ENCODE peak calls at places on chromosomes 3 and 15, in five cellular contexts. R is BE2C, L is cardiac muscle cell, F is GM23338, X is pancreas. C is an unnamed sample. For H3K4me1, the result is how much of the 10 kb centered on the place peaks cover.

GRCh38 chr3:13507247-13507790 is 27.2 kb downstream of the HDAC11 start:
- DNase-seq in R (no peak), L (no peak), F (no peak), X (no peak), C (peak)

GRCh38 chr3:17384567-17385296 is 357.7 kb downstream of the TBC1D5 start:
- DNase-seq in R (no peak), L (peak), F (no peak), X (no peak), C (no peak)

GRCh38 chr3:55678521-55679216 is 191.6 kb upstream of the WNT5A start:
- DNase-seq in R (no peak), L (no peak), F (no peak), X (no peak), C (no peak)

GRCh38 chr3:57150097-57150496 is 15.1 kb downstream of the IL17RD start:
- DNase-seq in R (no peak), L (no peak), F (no peak), X (no peak), C (no peak)

GRCh38 chr15:62821384-62822131 is 221.0 kb upstream of the TPM1 start:
- DNase-seq in R (no peak), L (no peak), F (no peak), X (peak), C (no peak)

GRCh38 chr15:39363761-39364586 is 216.9 kb upstream of the THBS1 start:
- DNase-seq in R (no peak), L (peak), F (no peak), X (no peak), C (no peak)

GRCh38 chr3:143014921-143015320 is 13.6 kb downstream of the U2SURP start:
- DNase-seq in R (no peak), L (no peak), F (no peak), X (no peak), C (no peak)

GRCh38 chr3:69500604-69501003 is 114.7 kb upstream of the FRMD4B start:
- DNase-seq in R (no peak), L (no peak), F (no peak), X (no peak), C (no peak)

GRCh38 chr3:175410251-175410650 is 551.1 kb downstream of the NAALADL2 start:
- DNase-seq in R (no peak), L (no peak), F (no peak), X (no peak), C (no peak)

GRCh38 chr3:50157821-50158556 is 2.9 kb downstream of the SEMA3F start:
- DNase-seq in R (no peak), L (peak), F (no peak), X (no peak), C (peak)

GRCh38 chr3:13770390-13771169 is 109.3 kb downstream of the WNT7A start:
- DNase-seq in R (no peak), L (no peak), F (peak), X (peak), C (no peak)

GRCh38 chr3:149393355-149394165 is 16.1 kb upstream of the TM4SF1 start:
- DNase-seq in R (peak), L (peak), F (peak), X (peak), C (no peak)

GRCh38 chr15:73052679-73053397 is 575 bp downstream of the NEO1 start:
- DNase-seq in R (peak), L (peak), F (peak), X (peak), C (peak)

GRCh38 chr3:196322-197153 is at the start of gene CHL1:
- DNase-seq in R (no peak), L (no peak), F (peak), X (peak), C (no peak)

GRCh38 chr3:55675478-55675877 is 188.4 kb upstream of the WNT5A start:
- DNase-seq in R (no peak), L (no peak), F (no peak), X (no peak), C (no peak)

GRCh38 chr15:86772369-86773059 is 692.8 kb downstream of the AGBL1 start:
- DNase-seq in R (no peak), L (no peak), F (no peak), X (no peak), C (no peak)

GRCh38 chr3:78737988-78738387 is 1029.8 kb downstream of the ROBO1 start:
- DNase-seq in R (peak), L (peak), F (no peak), X (no peak), C (no peak)

GRCh38 chr15:62482715-62483429 is 317.8 kb upstream of the C2CD4B start:
- DNase-seq in R (peak), L (peak), F (peak), X (no peak), C (peak)

GRCh38 chr15:56654624-56655023 is 78.7 kb downstream of the ZNF280D start:
- DNase-seq in R (no peak), L (peak), F (no peak), X (no peak), C (no peak)

GRCh38 chr3:112649478-112649735 is 8.5 kb upstream of the CCDC80 start:
- DNase-seq in R (no peak), L (peak), F (no peak), X (no peak), C (peak)

GRCh38 chr3:102712896-102713295 is 278.1 kb downstream of the ZPLD1 start:
- DNase-seq in R (no peak), L (no peak), F (no peak), X (no peak), C (no peak)

GRCh38 chr3:152403632-152404066 is 134.9 kb downstream of the MBNL1 start:
- DNase-seq in R (no peak), L (no peak), F (no peak), X (no peak), C (no peak)
- H3K4me1 ChIP-seq in R (under half), L (half or more), F (under half), X (under half), C (half or more)

GRCh38 chr15:75693501-75694240 is 19.0 kb downstream of the CSPG4 start:
- DNase-seq in R (peak), L (peak), F (no peak), X (no peak), C (peak)
- H3K4me1 ChIP-seq in R (under half), L (under half), F (under half), X (under half), C (under half)

GRCh38 chr3:71028802-71029201 is 554.7 kb downstream of the FOXP1 start:
- DNase-seq in R (no peak), L (no peak), F (no peak), X (no peak), C (no peak)
- H3K4me1 ChIP-seq in R (under half), L (under half), F (under half), X (under half), C (under half)

GRCh38 chr3:188207941-188208750 is 54.2 kb downstream of the LPP start:
- DNase-seq in R (no peak), L (no peak), F (peak), X (no peak), C (no peak)
- H3K4me1 ChIP-seq in R (under half), L (under half), F (under half), X (under half), C (under half)

DNA sequence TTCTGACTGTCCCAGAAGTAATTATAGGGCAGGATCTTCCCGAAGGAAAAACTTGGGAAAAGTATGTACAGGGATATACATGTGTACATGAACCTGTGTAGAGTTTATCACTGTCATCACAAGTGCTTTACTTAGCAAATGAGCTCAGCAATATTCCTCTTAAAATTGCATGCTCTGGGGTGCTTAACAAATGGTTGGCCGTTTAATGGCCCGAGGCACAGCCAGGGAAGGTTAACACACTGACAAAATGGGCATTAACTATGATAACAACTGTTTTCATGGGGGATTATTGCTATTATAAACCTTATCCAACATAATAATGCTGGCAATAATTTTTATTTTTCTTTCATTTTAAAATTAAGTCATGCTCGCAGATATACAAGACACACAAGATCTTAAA is 459.3 kb downstream of the TUSC7 start:
- DNase-seq in R (peak), L (no peak), F (no peak), X (no peak), C (no peak)
- H3K4me1 ChIP-seq in R (under half), L (under half), F (under half), X (under half), C (under half)

GRCh38 chr15:64107337-64107736 is 11.6 kb downstream of the SNX1 start:
- DNase-seq in R (no peak), L (no peak), F (no peak), X (no peak), C (no peak)

GRCh38 chr15:64101018-64101417 is 5.2 kb downstream of the SNX1 start:
- DNase-seq in R (no peak), L (no peak), F (no peak), X (no peak), C (no peak)

GRCh38 chr15:64105113-64105704 is 9.4 kb downstream of the SNX1 start:
- DNase-seq in R (no peak), L (peak), F (no peak), X (no peak), C (no peak)

GRCh38 chr15:64099379-64099778 is 3.6 kb downstream of the SNX1 start:
- DNase-seq in R (no peak), L (no peak), F (no peak), X (no peak), C (no peak)

GRCh38 chr15:64102497-64102896 is 6.7 kb downstream of the SNX1 start:
- DNase-seq in R (no peak), L (no peak), F (no peak), X (no peak), C (no peak)
- H3K4me1 ChIP-seq in R (under half), L (under half), F (under half), X (under half), C (under half)

DNA sequence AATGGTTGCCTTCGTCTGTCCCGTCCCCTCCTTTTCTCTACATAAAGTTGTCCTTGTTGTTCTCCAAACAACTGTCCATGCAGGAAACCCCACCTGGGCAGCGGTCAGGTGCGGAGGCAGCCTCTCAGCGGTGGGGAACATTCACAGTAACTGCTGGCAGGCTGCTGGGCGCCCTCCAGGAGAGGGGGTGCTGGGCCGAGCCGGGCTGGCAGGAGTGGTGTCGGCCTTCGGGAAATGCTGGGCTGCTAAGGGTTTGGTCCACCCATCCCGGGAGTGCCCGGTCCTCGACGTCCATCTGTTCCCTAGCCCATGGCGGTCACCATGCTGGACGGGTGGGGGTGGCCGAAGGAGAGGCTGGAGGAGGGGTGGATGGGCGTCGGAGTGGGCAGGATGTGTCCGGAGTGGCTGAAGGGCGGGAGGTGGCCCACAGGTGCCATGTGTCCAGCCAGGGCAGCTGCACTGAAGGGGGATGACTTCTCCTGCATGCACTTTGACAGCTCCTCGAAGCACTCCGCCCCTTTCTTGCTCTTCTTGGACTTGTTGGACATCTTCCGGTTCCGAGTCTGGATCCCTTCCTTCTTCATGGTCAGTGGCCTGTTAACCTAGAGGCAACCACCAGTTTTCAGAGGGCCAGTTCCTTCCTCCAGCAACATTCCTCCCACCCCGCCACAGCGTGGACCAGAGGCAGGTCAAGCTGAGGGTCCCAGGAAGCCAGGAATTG is 12.1 kb downstream of the GATA2 start:
- DNase-seq in R (no peak), L (no peak), F (no peak), X (no peak), C (peak)
- H3K4me1 ChIP-seq in R (under half), L (under half), F (under half), X (under half), C (under half)

GRCh38 chr15:98724017-98724416 is 75.7 kb downstream of the IGF1R start:
- DNase-seq in R (no peak), L (no peak), F (no peak), X (no peak), C (no peak)
- H3K4me1 ChIP-seq in R (half or more), L (under half), F (half or more), X (under half), C (under half)

GRCh38 chr15:74426404-74427281 is 7.1 kb downstream of the SEMA7A start:
- DNase-seq in R (no peak), L (no peak), F (no peak), X (no peak), C (peak)

GRCh38 chr15:74422723-74423442 is 10.9 kb downstream of the SEMA7A start:
- DNase-seq in R (no peak), L (peak), F (peak), X (no peak), C (peak)

GRCh38 chr15:74425634-74426033 is 8.1 kb downstream of the SEMA7A start:
- DNase-seq in R (no peak), L (no peak), F (no peak), X (no peak), C (no peak)

GRCh38 chr15:74423443-74424257 is 10.1 kb downstream of the SEMA7A start:
- DNase-seq in R (no peak), L (no peak), F (no peak), X (no peak), C (peak)

DNA sequence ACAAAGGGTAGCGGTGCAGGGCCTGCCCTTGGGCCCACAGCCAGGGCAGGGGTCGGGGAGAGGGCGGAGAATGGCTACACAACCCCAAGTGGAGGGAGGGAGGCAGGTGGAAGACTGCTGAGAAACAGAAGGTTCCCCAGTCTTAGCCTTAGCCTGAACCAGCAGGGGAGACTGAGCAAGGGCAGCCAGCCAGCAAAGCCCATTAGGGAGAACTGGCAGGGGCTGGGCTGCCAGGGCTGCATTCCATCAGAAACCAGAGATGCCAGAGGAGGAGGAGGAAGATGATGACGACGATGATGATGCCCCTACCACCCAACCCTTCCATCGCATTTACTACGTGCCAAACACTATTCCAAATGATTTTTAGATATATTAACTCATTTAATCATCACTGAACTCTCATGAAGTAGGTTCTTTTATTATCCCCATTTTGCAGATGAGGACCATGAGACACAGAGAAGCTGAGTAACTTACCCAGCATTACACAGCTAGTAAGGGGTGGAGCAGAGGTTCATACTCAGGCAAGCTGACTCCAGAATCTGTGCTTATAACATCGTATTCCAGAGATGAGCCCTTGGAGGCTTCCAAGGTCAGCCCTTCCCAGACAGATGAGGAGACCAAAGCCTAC is 8.7 kb downstream of the SEMA7A start:
- DNase-seq in R (no peak), L (no peak), F (no peak), X (no peak), C (peak)
- H3K4me1 ChIP-seq in R (under half), L (under half), F (under half), X (under half), C (half or more)

C was measured in osteoblast.